ENCODE peak calls at places on chromosomes 1 and 21, in eight cellular contexts. X is endodermal cell; K is aorta; A is left ventricle myocardium inferior; H is spleen; Z is pancreas; D is CD4-positive, alpha-beta memory T cell; E is H9. L is an unnamed sample. For H3K9me3, the result is how much of the 10 kb centered on the place peaks cover.

GRCh38 chr1:113860891-113861290 is 10.6 kb downstream of the PTPN22 start:
- DNase-seq in X (no peak), K (no peak), A (no peak), H (no peak), Z (no peak), D (no peak), E (no peak), L (no peak)

GRCh38 chr1:179091691-179092165 is 9.9 kb downstream of the TOR3A start:
- DNase-seq in X (no peak), K (peak), A (peak), H (no peak), Z (peak), D (no peak), E (no peak), L (no peak)

GRCh38 chr1:62194651-62195282 is at the start of gene L1TD1:
- DNase-seq in X (peak), K (no peak), A (no peak), H (no peak), Z (peak), D (no peak), E (peak), L (no peak)

GRCh38 chr1:181101581-181102226 is 13.2 kb downstream of the IER5 start:
- DNase-seq in X (peak), K (no peak), A (no peak), H (no peak), Z (no peak), D (no peak), E (peak), L (no peak)

GRCh38 chr1:205294914-205295310 is 26.6 kb downstream of the NUAK2 start:
- DNase-seq in X (peak), K (no peak), A (no peak), H (no peak), Z (peak), D (no peak), E (no peak), L (no peak)

GRCh38 chr1:167627865-167628641 is 2.0 kb upstream of the RCSD1 start:
- DNase-seq in X (no peak), K (no peak), A (peak), H (peak), Z (no peak), D (peak), E (no peak), L (peak)

GRCh38 chr1:6924891-6925290 is 139.6 kb downstream of the CAMTA1 start:
- DNase-seq in X (no peak), K (no peak), A (no peak), H (no peak), Z (no peak), D (no peak), E (no peak), L (no peak)

GRCh38 chr1:3746784-3747521 is 5.3 kb upstream of the CCDC27 start:
- DNase-seq in X (peak), K (peak), A (peak), H (peak), Z (peak), D (peak), E (peak), L (peak)

GRCh38 chr1:21468597-21468996 is 28.7 kb downstream of the NBPF3 start:
- DNase-seq in X (peak), K (no peak), A (no peak), H (no peak), Z (no peak), D (no peak), E (peak), L (no peak)

GRCh38 chr1:63463248-63463647 is 59.8 kb downstream of the ITGB3BP start:
- DNase-seq in X (no peak), K (no peak), A (no peak), H (no peak), Z (no peak), D (no peak), E (no peak), L (no peak)

GRCh38 chr21:18334066-18334465 is 69.5 kb downstream of the TMPRSS15 start:
- DNase-seq in X (no peak), K (no peak), A (no peak), H (no peak), Z (no peak), D (no peak), E (no peak), L (no peak)

DNA sequence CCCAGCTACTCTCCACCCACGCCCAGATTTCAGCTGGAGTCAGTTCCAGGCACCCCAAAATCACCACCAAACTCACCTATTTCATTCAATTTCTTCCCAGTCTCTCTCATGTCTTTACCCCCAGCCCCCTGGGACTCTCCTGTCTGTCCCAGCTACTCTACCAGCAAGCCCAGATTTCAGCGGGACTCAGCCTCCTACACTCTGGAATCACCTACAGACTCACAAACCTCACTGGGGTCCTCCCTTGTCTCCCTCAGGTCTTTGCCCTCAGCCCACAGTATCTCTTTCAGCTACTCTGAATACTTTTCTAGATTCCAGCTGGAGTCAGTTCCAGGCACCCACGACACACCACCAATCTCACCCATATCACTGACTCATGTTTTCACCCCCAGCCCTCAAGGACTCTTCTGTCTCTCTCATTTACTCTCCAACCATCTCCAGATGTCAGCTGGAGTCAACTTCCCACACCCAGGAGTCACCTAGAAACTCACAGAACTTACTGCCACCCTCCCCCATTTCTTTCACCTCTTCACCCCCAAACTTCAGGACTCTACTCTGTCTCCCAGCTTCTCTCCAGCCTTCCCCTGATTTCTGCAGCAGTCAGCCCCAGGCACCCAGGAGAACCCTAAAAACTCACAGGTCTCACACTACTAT is 1529.3 kb upstream of the TPTE start:
- DNase-seq in X (no peak), K (no peak), A (no peak), H (no peak), Z (no peak), D (no peak), E (no peak), L (no peak)
- H3K9me3 ChIP-seq in X (half or more), K (under half), A (under half), H (under half), Z (under half), D (under half), E (half or more), L (under half)

GRCh38 chr1:67189953-67190352 is 23.7 kb downstream of the IL23R start:
- DNase-seq in X (no peak), K (no peak), A (no peak), H (no peak), Z (no peak), D (no peak), E (no peak), L (no peak)

GRCh38 chr1:67190410-67190809 is 24.2 kb downstream of the IL23R start:
- DNase-seq in X (no peak), K (no peak), A (no peak), H (no peak), Z (no peak), D (no peak), E (no peak), L (no peak)

GRCh38 chr1:67188137-67188536 is 21.9 kb downstream of the IL23R start:
- DNase-seq in X (no peak), K (no peak), A (no peak), H (no peak), Z (no peak), D (no peak), E (no peak), L (no peak)

GRCh38 chr1:67184838-67185421 is 18.7 kb downstream of the IL23R start:
- DNase-seq in X (no peak), K (no peak), A (no peak), H (no peak), Z (no peak), D (no peak), E (no peak), L (no peak)
- H3K27ac ChIP-seq in X (no peak), K (no peak), A (no peak), H (no peak), Z (no peak), D (no peak), E (no peak), L (no peak)

GRCh38 chr1:248791010-248791409 is 34.7 kb downstream of the SH3BP5L start:
- DNase-seq in X (no peak), K (no peak), A (no peak), H (no peak), Z (no peak), D (no peak), E (no peak), L (no peak)
- H3K9me3 ChIP-seq in X (half or more), K (under half), A (under half), H (under half), Z (under half), D (under half), E (half or more), L (under half)

GRCh38 chr1:226662704-226663326 is 76.3 kb downstream of the ITPKB start:
- DNase-seq in X (peak), K (peak), A (peak), H (peak), Z (no peak), D (peak), E (no peak), L (peak)
- H3K27ac ChIP-seq in X (no peak), K (peak), A (no peak), H (no peak), Z (peak), D (peak), E (no peak), L (no peak)

DNA sequence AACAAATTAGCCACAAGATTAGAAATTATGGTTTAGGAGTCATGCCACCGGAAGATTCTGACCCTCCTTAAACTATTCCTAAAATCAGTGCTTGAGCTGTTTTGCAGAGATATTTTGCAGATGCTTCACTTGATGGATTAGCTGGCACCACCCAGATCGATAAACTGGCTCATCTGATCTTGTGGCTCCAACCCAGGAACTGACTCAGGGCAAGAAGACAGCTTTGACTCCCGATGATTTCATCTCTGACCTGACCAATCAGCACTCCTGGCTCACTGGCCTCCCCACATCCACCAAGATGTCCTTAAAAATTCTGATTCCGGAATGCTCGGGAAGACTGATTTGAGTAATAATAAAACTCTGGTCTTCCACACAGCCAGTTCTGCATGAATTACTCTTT is 221.6 kb downstream of the RHOU start:
- DNase-seq in X (peak), K (no peak), A (no peak), H (no peak), Z (no peak), D (no peak), E (peak), L (no peak)
- H3K9me3 ChIP-seq in X (under half), K (under half), A (under half), H (under half), Z (under half), D (under half), E (under half), L (under half)

GRCh38 chr1:248837045-248837793 is 805 bp upstream of the ZNF672 start:
- DNase-seq in X (no peak), K (no peak), A (no peak), H (no peak), Z (no peak), D (no peak), E (no peak), L (no peak)
- H3K27ac ChIP-seq in X (peak), K (no peak), A (peak), H (peak), Z (peak), D (peak), E (no peak), L (peak)

DNA sequence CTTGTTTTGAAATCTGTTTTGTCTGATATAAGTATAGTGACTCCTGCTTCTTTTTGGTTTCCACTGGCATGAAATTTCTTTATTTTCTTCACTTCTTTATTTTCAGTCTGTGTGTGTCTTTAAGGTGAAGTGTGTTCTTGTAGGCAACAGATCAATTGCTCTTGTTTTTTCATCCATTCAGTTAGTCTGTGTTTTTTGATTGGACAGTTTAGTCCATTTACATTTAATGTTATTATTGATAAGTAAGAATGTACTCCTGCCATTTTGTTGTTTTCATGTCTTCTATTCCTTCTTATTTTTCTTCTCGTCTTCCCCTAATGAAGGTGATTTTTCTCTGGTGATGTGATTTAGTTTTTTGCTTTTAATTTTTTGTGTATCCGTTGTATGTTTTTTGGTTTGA is 487.7 kb upstream of the PBX1 start:
- DNase-seq in X (no peak), K (no peak), A (no peak), H (no peak), Z (no peak), D (no peak), E (no peak), L (no peak)
- H3K9me3 ChIP-seq in X (under half), K (under half), A (half or more), H (under half), Z (under half), D (under half), E (under half), L (under half)

GRCh38 chr21:38813143-38813542 is 7.4 kb downstream of the ETS2 start:
- DNase-seq in X (peak), K (no peak), A (no peak), H (no peak), Z (no peak), D (no peak), E (peak), L (no peak)
- H3K27ac ChIP-seq in X (peak), K (peak), A (peak), H (peak), Z (no peak), D (no peak), E (peak), L (no peak)

GRCh38 chr1:94434339-94435092 is 16.3 kb downstream of the ABCD3 start:
- DNase-seq in X (no peak), K (no peak), A (no peak), H (no peak), Z (no peak), D (no peak), E (no peak), L (no peak)
- H3K9me3 ChIP-seq in X (under half), K (under half), A (under half), H (under half), Z (under half), D (under half), E (under half), L (under half)

GRCh38 chr1:8661185-8662110 is 156.0 kb downstream of the RERE start:
- DNase-seq in X (peak), K (peak), A (no peak), H (no peak), Z (no peak), D (no peak), E (no peak), L (no peak)
- H3K27ac ChIP-seq in X (peak), K (peak), A (peak), H (peak), Z (peak), D (no peak), E (no peak), L (no peak)